ENCODE peak calls at places on chromosomes 16 and 17, in five cellular contexts. P is suprapubic skin, W is ovary, N is thoracic aorta, Y is left lung. K is an unnamed sample. For H3K9me3, the result is how much of the 10 kb centered on the place peaks cover.

GRCh38 chr16:88014201-88014781 is 63.1 kb downstream of the BANP start:
- DNase-seq in P (no peak), W (no peak), N (no peak), Y (peak), K (no peak)

GRCh38 chr17:68910256-68910705 is 44.9 kb downstream of the ABCA8 start:
- DNase-seq in P (no peak), W (peak), N (no peak), Y (peak), K (no peak)

GRCh38 chr17:20189322-20189721 is 180.2 kb downstream of the SPECC1 start:
- DNase-seq in P (no peak), W (no peak), N (no peak), Y (no peak), K (no peak)

GRCh38 chr17:9050801-9051401 is 29.6 kb downstream of the NTN1 start:
- DNase-seq in P (no peak), W (no peak), N (no peak), Y (no peak), K (no peak)

GRCh38 chr17:60766778-60767190 is 89.1 kb downstream of the BCAS3 start:
- DNase-seq in P (no peak), W (no peak), N (no peak), Y (no peak), K (no peak)

GRCh38 chr16:74691093-74691855 is 9.4 kb downstream of the MLKL start:
- DNase-seq in P (no peak), W (no peak), N (no peak), Y (no peak), K (no peak)

GRCh38 chr16:79430129-79430789 is 170.3 kb downstream of the MAF start:
- DNase-seq in P (no peak), W (no peak), N (no peak), Y (no peak), K (no peak)

GRCh38 chr16:24713379-24713778 is 16.1 kb upstream of the TNRC6A start:
- DNase-seq in P (no peak), W (no peak), N (no peak), Y (no peak), K (no peak)

GRCh38 chr16:82368041-82368440 is 198.0 kb upstream of the MPHOSPH6 start:
- DNase-seq in P (no peak), W (no peak), N (no peak), Y (no peak), K (no peak)

GRCh38 chr16:1789643-1790045 is 3.9 kb downstream of the IGFALS start:
- DNase-seq in P (no peak), W (peak), N (no peak), Y (no peak), K (no peak)

GRCh38 chr17:50559674-50560184 is 786 bp upstream of the CACNA1G start:
- DNase-seq in P (no peak), W (peak), N (peak), Y (no peak), K (no peak)

GRCh38 chr16:89170346-89171215 is 967 bp upstream of the CDH15 start:
- DNase-seq in P (no peak), W (no peak), N (no peak), Y (peak), K (peak)

GRCh38 chr17:42928714-42929496 is 28.3 kb downstream of the G6PC1 start:
- DNase-seq in P (no peak), W (peak), N (peak), Y (no peak), K (peak)

GRCh38 chr17:41140360-41141132 is at the start of gene KRTAP4-6:
- DNase-seq in P (no peak), W (no peak), N (no peak), Y (no peak), K (no peak)

GRCh38 chr16:6144441-6144840 is 1046.8 kb upstream of the EEF2KMT start:
- DNase-seq in P (no peak), W (no peak), N (no peak), Y (no peak), K (no peak)

GRCh38 chr17:81683208-81683583 is 401 bp downstream of the ARL16 start:
- DNase-seq in P (no peak), W (no peak), N (no peak), Y (no peak), K (no peak)

GRCh38 chr17:27601069-27601974 is 29.7 kb upstream of the LGALS9 start:
- DNase-seq in P (peak), W (peak), N (peak), Y (no peak), K (peak)

GRCh38 chr16:30903596-30903995 is 7.2 kb downstream of the CTF1 start:
- DNase-seq in P (no peak), W (no peak), N (no peak), Y (no peak), K (no peak)

GRCh38 chr17:59723607-59724006 is 16.2 kb downstream of the VMP1 start:
- DNase-seq in P (no peak), W (no peak), N (no peak), Y (no peak), K (no peak)

GRCh38 chr17:28426081-28426519 is 20.1 kb upstream of the SLC46A1 start:
- DNase-seq in P (no peak), W (no peak), N (no peak), Y (no peak), K (no peak)

GRCh38 chr16:17780181-17780580 is 309.4 kb upstream of the XYLT1 start:
- DNase-seq in P (no peak), W (no peak), N (no peak), Y (no peak), K (no peak)

GRCh38 chr17:78342438-78343098 is 17.3 kb downstream of the SOCS3 start:
- DNase-seq in P (peak), W (peak), N (peak), Y (peak), K (no peak)

GRCh38 chr16:65123846-65124513 is 2.1 kb upstream of the CDH11 start:
- DNase-seq in P (no peak), W (peak), N (no peak), Y (peak), K (no peak)

GRCh38 chr16:87829123-87829980 is 40.0 kb downstream of the SLC7A5 start:
- DNase-seq in P (no peak), W (no peak), N (no peak), Y (peak), K (no peak)

GRCh38 chr17:81898029-81898866 is 3.8 kb upstream of the NPB start:
- DNase-seq in P (no peak), W (no peak), N (no peak), Y (no peak), K (no peak)

DNA sequence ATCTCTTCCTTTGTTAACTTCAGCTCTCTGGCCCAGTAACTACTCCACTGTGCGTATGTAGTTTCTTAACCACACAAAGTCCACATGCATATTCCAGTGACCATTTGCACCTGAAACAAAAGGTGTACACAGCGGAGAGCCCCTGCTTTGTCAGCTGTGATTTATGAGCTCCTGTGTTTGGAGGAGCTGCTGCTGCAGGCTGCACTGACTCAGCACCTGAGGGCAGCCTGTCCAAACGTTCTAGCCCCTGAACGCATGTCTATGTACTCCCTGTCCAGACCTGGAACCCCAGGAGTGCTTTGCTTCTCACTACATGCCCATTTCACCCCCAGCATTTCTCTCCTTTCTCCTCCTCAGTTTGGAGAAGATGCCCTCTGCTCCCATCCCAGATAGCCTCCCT is 216.1 kb downstream of the ABCC12 start:
- DNase-seq in P (no peak), W (no peak), N (no peak), Y (no peak), K (no peak)
- TF ChIP-seq CTCF in P (no peak), W (no peak), N (no peak), Y (no peak), K (no peak)

DNA sequence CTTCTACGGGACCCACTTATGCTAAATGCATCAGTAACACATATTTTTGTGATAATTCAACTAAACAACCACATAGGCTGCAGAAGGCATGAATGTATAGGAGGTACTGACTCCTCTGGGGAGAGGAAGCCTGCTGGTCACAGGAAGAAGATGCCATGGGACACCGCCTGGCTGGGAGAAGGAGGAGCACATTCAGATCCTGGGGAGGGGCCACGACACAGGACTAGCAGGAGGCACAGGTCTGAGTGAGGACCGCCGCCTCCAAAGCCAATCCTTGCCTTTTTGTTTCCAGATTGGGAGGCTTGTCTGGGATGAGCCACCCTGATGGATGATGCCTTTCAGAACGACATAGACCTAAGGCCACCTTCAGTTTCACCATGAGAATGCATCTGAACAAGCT is 34.6 kb downstream of the MBTPS1 start:
- DNase-seq in P (no peak), W (no peak), N (no peak), Y (no peak), K (no peak)
- H3K9me3 ChIP-seq in P (under half), W (under half), N (under half), Y (under half), K (under half)

GRCh38 chr17:18143044-18143936 is 34.7 kb downstream of the MYO15A start:
- DNase-seq in P (no peak), W (no peak), N (no peak), Y (no peak), K (no peak)
- TF ChIP-seq CTCF in P (no peak), W (no peak), N (no peak), Y (no peak), K (no peak)

GRCh38 chr16:35687071-35687470 is 2227.7 kb downstream of the TP53TG3F start:
- DNase-seq in P (peak), W (no peak), N (no peak), Y (no peak), K (no peak)

GRCh38 chr16:35690413-35690812 is 2231.0 kb downstream of the TP53TG3F start:
- DNase-seq in P (peak), W (no peak), N (no peak), Y (no peak), K (no peak)

GRCh38 chr16:35686595-35686994 is 2227.2 kb downstream of the TP53TG3F start:
- DNase-seq in P (no peak), W (no peak), N (no peak), Y (no peak), K (no peak)

GRCh38 chr16:35689764-35690163 is 2230.4 kb downstream of the TP53TG3F start:
- DNase-seq in P (peak), W (no peak), N (no peak), Y (no peak), K (no peak)

DNA sequence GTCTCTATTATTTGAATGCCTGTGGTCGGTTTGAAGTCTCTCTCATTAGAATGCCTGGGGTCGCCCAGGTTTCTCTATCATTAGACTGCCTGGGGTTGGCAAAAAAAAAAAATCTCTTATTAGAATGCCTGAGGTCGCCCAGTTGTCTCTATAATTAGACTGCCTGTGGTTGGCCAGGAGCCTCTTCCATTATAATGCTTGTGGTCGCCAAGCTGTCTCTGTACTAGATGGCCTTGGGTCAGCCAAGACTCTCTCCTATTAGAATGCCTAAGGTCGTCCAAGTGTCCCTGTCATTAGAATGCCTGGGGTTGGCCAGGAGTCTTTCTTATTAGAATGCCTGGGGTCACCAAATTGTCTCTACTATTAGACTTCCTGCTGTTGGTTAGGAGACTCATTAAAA is 2228.4 kb downstream of the TP53TG3F start:
- DNase-seq in P (peak), W (no peak), N (no peak), Y (no peak), K (no peak)
- H3K9me3 ChIP-seq in P (under half), W (under half), N (under half), Y (half or more), K (under half)

DNA sequence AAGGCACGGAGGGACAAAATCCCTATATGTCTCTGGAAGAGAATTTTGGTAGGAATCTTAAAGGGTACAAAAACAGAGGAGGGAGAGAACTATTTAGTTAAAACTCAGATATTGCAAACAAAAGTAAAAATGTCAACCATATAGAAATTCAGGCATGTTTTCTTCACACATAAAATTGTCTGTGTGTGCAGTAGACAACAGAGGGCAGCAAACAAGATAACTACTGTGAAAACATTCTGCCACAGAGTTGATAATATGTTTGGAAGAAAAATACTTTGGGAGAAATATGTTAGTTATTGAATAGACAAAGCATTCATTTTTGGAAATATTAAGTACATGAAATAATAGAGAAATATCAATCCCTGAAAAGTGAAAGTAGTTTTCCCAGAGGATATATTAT is 56.2 kb downstream of the SNX11 start:
- DNase-seq in P (no peak), W (no peak), N (no peak), Y (no peak), K (no peak)
- TF ChIP-seq CTCF in P (no peak), W (no peak), N (no peak), Y (no peak), K (no peak)

GRCh38 chr17:5184284-5184683 is 7.4 kb downstream of the ZNF594 start:
- DNase-seq in P (no peak), W (no peak), N (no peak), Y (no peak), K (no peak)

GRCh38 chr17:5183410-5183793 is 8.3 kb downstream of the ZNF594 start:
- DNase-seq in P (no peak), W (no peak), N (no peak), Y (no peak), K (no peak)

GRCh38 chr17:5179003-5179402 is 12.7 kb downstream of the ZNF594 start:
- DNase-seq in P (no peak), W (no peak), N (no peak), Y (no peak), K (no peak)

GRCh38 chr17:5182597-5183409 is 8.9 kb downstream of the ZNF594 start:
- DNase-seq in P (no peak), W (no peak), N (no peak), Y (no peak), K (no peak)

DNA sequence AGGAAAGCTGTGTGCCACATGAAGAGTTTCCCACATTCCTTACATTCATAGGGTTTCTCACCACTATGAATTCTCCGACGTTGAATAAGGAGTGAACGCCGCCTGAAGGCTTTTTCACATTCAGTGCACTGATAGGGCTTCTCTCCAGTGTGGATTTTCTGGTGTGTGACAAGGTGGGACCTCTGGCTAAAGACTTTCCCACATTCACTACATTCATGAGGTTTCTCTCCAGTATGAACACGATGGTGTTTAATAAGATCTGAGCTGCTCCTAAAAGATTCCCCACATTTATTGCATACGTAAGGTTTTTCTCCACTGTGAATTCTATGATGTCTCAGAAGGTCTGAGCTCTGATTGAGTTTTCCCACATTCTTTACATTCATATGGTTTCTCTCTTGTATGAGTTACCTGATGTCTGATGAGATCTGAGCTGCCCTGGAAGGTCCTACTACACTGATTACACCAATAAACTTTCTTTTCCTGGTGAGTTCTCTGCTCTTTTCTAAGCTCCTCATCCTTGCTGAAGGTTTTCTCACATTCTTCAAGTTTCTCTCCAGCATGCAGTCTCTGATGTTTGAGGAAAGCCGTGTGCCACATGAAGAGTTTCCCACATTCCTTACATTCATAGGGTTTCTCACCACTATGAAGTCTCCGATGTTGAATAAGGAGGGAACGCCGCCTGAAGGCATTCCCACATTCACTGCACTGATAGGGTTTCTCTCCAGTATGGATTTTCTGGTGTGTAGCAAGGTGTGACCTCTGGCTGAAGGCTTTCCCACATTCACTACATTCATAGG is 10.0 kb downstream of the ZNF594 start:
- DNase-seq in P (no peak), W (no peak), N (no peak), Y (no peak), K (no peak)
- H3K9me3 ChIP-seq in P (half or more), W (under half), N (half or more), Y (half or more), K (under half)

K was measured in pancreas.